ENCODE peak calls at places on chromosomes 5 and 9, in four cellular contexts. O, R, F and T are unnamed samples. For H3K79me2, the result is how much of the 10 kb centered on the place peaks cover.

GRCh38 chr5:178204205-178205009 is at the start of gene HNRNPAB:
- DNase-seq in O (peak), R (peak), F (peak), T (peak)

GRCh38 chr5:76689321-76690026 is 26.5 kb upstream of the F2R start:
- DNase-seq in O (no peak), R (no peak), F (no peak), T (no peak)

GRCh38 chr5:169581580-169582227 is 1.9 kb upstream of the SPDL1 start:
- DNase-seq in O (no peak), R (peak), F (peak), T (peak)

GRCh38 chr5:135032613-135033025 is 1.4 kb downstream of the PITX1 start:
- DNase-seq in O (no peak), R (no peak), F (no peak), T (no peak)

GRCh38 chr5:143775258-143775657 is 36.7 kb upstream of the HMHB1 start:
- DNase-seq in O (no peak), R (no peak), F (no peak), T (no peak)

GRCh38 chr9:34796924-34797323 is 87.0 kb upstream of the CCL21 start:
- DNase-seq in O (no peak), R (peak), F (no peak), T (peak)

GRCh38 chr9:76394896-76395244 is 644 bp upstream of the RFK start:
- DNase-seq in O (no peak), R (peak), F (peak), T (peak)

GRCh38 chr9:93663877-93664548 is 87.6 kb downstream of the PHF2 start:
- DNase-seq in O (no peak), R (no peak), F (no peak), T (no peak)

GRCh38 chr9:137286980-137287383 is 9.5 kb downstream of the TOR4A start:
- DNase-seq in O (no peak), R (peak), F (peak), T (peak)

GRCh38 chr5:72160299-72160698 is 53.0 kb downstream of the MAP1B start:
- DNase-seq in O (no peak), R (no peak), F (no peak), T (no peak)

GRCh38 chr9:121816449-121816817 is 165.0 kb downstream of the DAB2IP start:
- DNase-seq in O (no peak), R (no peak), F (no peak), T (no peak)

GRCh38 chr5:53831496-53831895 is 271.1 kb downstream of the NDUFS4 start:
- DNase-seq in O (no peak), R (no peak), F (no peak), T (no peak)

GRCh38 chr5:81006955-81007636 is 46.9 kb downstream of the RASGRF2 start:
- DNase-seq in O (no peak), R (no peak), F (no peak), T (no peak)

GRCh38 chr9:76342201-76342600 is 52.0 kb downstream of the RFK start:
- DNase-seq in O (no peak), R (no peak), F (no peak), T (no peak)

GRCh38 chr5:123937230-123937629 is 425.3 kb downstream of the CSNK1G3 start:
- DNase-seq in O (peak), R (peak), F (peak), T (peak)

GRCh38 chr5:156479864-156480263 is 152.9 kb downstream of the SGCD start:
- DNase-seq in O (no peak), R (peak), F (peak), T (no peak)

GRCh38 chr9:130932220-130933069 is 6.6 kb downstream of the FIBCD1 start:
- DNase-seq in O (no peak), R (peak), F (no peak), T (peak)

GRCh38 chr5:83000448-83000847 is 76.7 kb downstream of the TMEM167A start:
- DNase-seq in O (no peak), R (peak), F (no peak), T (no peak)

GRCh38 chr5:157603333-157604190 is 28.0 kb upstream of the ADAM19 start:
- DNase-seq in O (no peak), R (no peak), F (no peak), T (no peak)

GRCh38 chr5:102309586-102309985 is 13.5 kb upstream of the SLCO4C1 start:
- DNase-seq in O (no peak), R (no peak), F (no peak), T (no peak)

GRCh38 chr5:170147051-170147785 is 41.5 kb downstream of the FOXI1 start:
- DNase-seq in O (no peak), R (no peak), F (no peak), T (no peak)

GRCh38 chr9:97980918-97981827 is 2.0 kb upstream of the ANP32B start:
- DNase-seq in O (no peak), R (peak), F (no peak), T (no peak)

GRCh38 chr9:32380944-32381343 is 3.5 kb upstream of the ACO1 start:
- DNase-seq in O (no peak), R (no peak), F (no peak), T (no peak)

GRCh38 chr9:33170464-33171156 is 3.5 kb upstream of the B4GALT1 start:
- DNase-seq in O (no peak), R (peak), F (no peak), T (peak)

GRCh38 chr9:79974806-79975422 is 403.1 kb downstream of the TLE4 start:
- DNase-seq in O (no peak), R (peak), F (no peak), T (peak)

GRCh38 chr5:57033103-57033502 is 81.2 kb upstream of the MIER3 start:
- DNase-seq in O (no peak), R (no peak), F (no peak), T (no peak)

GRCh38 chr5:141680178-141680577 is 1.9 kb downstream of the ARAP3 start:
- DNase-seq in O (no peak), R (no peak), F (no peak), T (no peak)
- H2BK5ac ChIP-seq in O (peak), R (no peak), F (no peak), T (peak)

GRCh38 chr5:84376346-84376745 is 8.3 kb downstream of the EDIL3 start:
- DNase-seq in O (no peak), R (no peak), F (no peak), T (no peak)

GRCh38 chr5:84373506-84373905 is 11.2 kb downstream of the EDIL3 start:
- DNase-seq in O (no peak), R (no peak), F (no peak), T (no peak)

GRCh38 chr5:84372066-84372700 is 12.5 kb downstream of the EDIL3 start:
- DNase-seq in O (no peak), R (no peak), F (no peak), T (no peak)

GRCh38 chr5:84378420-84378819 is 6.3 kb downstream of the EDIL3 start:
- DNase-seq in O (no peak), R (no peak), F (no peak), T (no peak)

GRCh38 chr5:84374568-84374967 is 10.1 kb downstream of the EDIL3 start:
- DNase-seq in O (no peak), R (no peak), F (no peak), T (no peak)
- H3K79me2 ChIP-seq in O (half or more), R (under half), F (under half), T (under half)

DNA sequence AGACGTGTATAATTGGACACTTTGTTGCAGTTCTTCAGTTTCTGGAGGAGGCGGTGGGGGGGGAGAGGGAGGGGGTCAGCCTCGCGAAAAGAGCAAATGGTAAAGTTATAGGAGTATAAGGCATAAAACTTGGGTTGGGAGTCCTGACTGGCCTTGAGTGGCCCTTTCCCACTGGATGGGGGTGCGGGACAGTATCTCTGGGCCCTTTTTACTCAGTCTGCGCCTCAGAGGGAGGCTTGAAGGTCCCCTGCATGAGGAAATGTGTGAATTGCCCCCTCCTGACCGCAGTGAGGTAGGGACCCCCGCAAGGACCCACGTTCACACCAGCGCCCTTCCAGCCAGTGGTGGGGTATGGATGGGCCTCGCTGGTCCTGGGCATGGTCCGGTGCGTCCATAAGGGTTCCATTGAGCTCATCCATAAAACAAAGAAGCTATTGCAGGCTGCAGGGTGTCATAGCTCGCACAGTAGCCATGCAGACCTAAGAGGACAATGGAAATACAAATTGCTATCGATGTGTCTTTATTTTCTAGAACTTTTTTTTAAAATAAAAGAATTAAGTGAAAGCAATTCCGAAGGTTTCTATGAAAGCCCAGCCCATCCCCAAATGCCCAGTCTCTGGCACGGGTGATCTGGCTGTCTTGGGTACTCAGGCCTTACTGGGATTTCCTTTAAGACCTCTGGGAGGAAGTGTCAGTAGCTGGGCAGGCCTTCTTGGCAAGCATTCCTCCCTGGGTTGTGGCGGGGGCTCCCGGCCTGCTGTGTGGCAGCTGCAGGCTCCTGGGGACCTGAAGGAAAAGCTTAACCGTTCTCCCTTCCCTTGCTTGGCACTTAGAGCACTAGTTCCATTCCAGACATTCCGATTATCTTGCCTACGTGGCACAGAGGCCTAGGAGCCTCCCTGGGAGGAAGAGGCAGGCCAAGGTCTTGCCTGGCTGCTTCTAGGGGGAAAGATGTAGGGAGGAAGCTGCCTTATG is 1.4 kb upstream of the SEMA5A start:
- DNase-seq in O (no peak), R (peak), F (no peak), T (peak)
- H2BK5ac ChIP-seq in O (no peak), R (no peak), F (peak), T (no peak)

DNA sequence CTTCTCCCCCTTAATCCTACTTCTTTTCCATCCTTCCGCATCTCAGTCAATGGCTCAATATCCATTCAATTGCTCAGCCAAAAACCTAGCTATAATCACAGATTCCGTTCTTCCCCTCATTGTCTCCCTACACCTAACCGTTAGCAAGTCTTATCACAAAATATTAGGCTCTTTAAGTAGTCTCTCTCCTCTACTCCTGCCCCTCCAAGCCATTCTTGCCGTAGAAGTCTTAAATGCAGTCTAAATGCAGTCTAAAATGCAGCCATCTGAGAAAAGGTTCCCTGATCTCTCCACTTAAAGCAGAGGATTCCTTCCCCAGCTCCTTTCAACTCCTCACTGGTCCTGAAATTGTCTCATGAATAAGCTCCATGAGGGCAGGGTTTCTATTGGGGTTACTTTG is 57.8 kb downstream of the ELL2 start:
- DNase-seq in O (no peak), R (no peak), F (no peak), T (no peak)
- H3K79me2 ChIP-seq in O (under half), R (under half), F (under half), T (under half)

GRCh38 chr9:135290566-135290965 is 189.0 kb upstream of the PPP1R26 start:
- DNase-seq in O (no peak), R (no peak), F (no peak), T (no peak)
- H2BK5ac ChIP-seq in O (no peak), R (no peak), F (no peak), T (no peak)

GRCh38 chr9:125241863-125242739 is 958 bp upstream of the HSPA5 start:
- DNase-seq in O (no peak), R (no peak), F (no peak), T (no peak)
- H3K79me2 ChIP-seq in O (under half), R (under half), F (under half), T (under half)

GRCh38 chr5:132095745-132096084 is 22.1 kb downstream of the CSF2 start:
- DNase-seq in O (no peak), R (no peak), F (no peak), T (peak)

GRCh38 chr5:132094393-132095076 is 20.9 kb downstream of the CSF2 start:
- DNase-seq in O (no peak), R (no peak), F (peak), T (peak)

GRCh38 chr5:132095077-132095744 is 21.6 kb downstream of the CSF2 start:
- DNase-seq in O (no peak), R (no peak), F (no peak), T (no peak)

GRCh38 chr5:132090107-132090506 is 16.5 kb downstream of the CSF2 start:
- DNase-seq in O (no peak), R (no peak), F (peak), T (no peak)

DNA sequence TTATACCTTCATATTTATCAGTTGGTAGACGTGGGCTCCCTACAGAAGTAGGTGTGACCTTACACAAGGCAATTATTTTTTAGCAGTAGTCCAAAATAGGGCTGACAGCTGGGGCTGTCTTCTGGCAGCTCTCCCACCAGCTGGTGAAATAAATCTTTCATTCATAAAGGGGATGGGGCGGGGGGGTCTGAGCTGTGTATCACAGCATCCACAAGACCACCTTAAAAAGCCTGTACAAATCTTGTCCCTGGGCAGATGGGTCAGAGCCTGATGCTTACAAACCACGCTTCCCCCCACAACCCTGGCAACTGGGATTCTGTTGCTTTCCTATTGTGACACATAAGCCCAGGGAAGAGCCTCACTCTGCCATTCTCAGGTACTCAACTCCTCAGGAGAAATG is 19.7 kb downstream of the CSF2 start:
- DNase-seq in O (no peak), R (no peak), F (no peak), T (no peak)
- H2BK5ac ChIP-seq in O (no peak), R (no peak), F (no peak), T (no peak)

GRCh38 chr9:133905493-133905892 is 86.6 kb downstream of the VAV2 start:
- DNase-seq in O (no peak), R (no peak), F (no peak), T (no peak)
- H3K79me2 ChIP-seq in O (half or more), R (under half), F (under half), T (under half)

GRCh38 chr9:136144450-136144849 is 25.8 kb upstream of the TMEM250 start:
- DNase-seq in O (no peak), R (no peak), F (no peak), T (no peak)
- H2BK5ac ChIP-seq in O (no peak), R (no peak), F (no peak), T (no peak)

GRCh38 chr5:14183187-14183939 is 40.2 kb downstream of the TRIO start:
- DNase-seq in O (no peak), R (no peak), F (no peak), T (no peak)
- H3K79me2 ChIP-seq in O (half or more), R (half or more), F (under half), T (under half)